ENCODE peak calls at places on chromosomes 3 and 15, in eight cellular contexts. W is lower leg skin, U is esophagus muscularis mucosa, G is heart left ventricle, P is endothelial cell of umbilical vein, J is H1, Z is ovary, I is uterus. O is an unnamed sample.

GRCh38 chr15:34869110-34869509 is 73.8 kb upstream of the ACTC1 start:
- DNase-seq in W (no peak), U (no peak), G (no peak), P (no peak), J (no peak), Z (no peak), I (no peak), O (no peak)

GRCh38 chr3:158640646-158641045 is 3.7 kb upstream of the GFM1 start:
- DNase-seq in W (no peak), U (no peak), G (no peak), P (no peak), J (no peak), Z (no peak), I (no peak), O (no peak)

GRCh38 chr3:149321640-149322039 is 11.8 kb downstream of the TM4SF18 start:
- DNase-seq in W (no peak), U (no peak), G (no peak), P (no peak), J (no peak), Z (no peak), I (no peak), O (no peak)

GRCh38 chr3:100875239-100875638 is 118.0 kb downstream of the ABI3BP start:
- DNase-seq in W (no peak), U (no peak), G (peak; percentile 50), P (peak; percentile 94), J (no peak), Z (peak; percentile 44), I (peak; percentile 41), O (no peak)

GRCh38 chr3:178295257-178295912 is 240.9 kb upstream of the KCNMB2 start:
- DNase-seq in W (no peak), U (no peak), G (no peak), P (no peak), J (no peak), Z (no peak), I (peak; percentile 45), O (no peak)

GRCh38 chr3:101695779-101696372 is 9.4 kb upstream of the RPL24 start:
- DNase-seq in W (no peak), U (no peak), G (no peak), P (peak; percentile 68), J (no peak), Z (no peak), I (no peak), O (no peak)

GRCh38 chr3:41716391-41716910 is 245.5 kb downstream of the ULK4 start:
- DNase-seq in W (no peak), U (no peak), G (no peak), P (peak; percentile 55), J (no peak), Z (no peak), I (no peak), O (no peak)

GRCh38 chr15:29568840-29569532 is 253.3 kb downstream of the TJP1 start:
- DNase-seq in W (no peak), U (peak; percentile 62), G (no peak), P (no peak), J (no peak), Z (no peak), I (no peak), O (no peak)

GRCh38 chr3:132912416-132912753 is 125.8 kb upstream of the TMEM108 start:
- DNase-seq in W (no peak), U (no peak), G (no peak), P (no peak), J (no peak), Z (no peak), I (no peak), O (no peak)

GRCh38 chr15:29770796-29771195 is 51.5 kb downstream of the TJP1 start:
- DNase-seq in W (no peak), U (no peak), G (no peak), P (no peak), J (no peak), Z (no peak), I (no peak), O (no peak)

GRCh38 chr15:31391687-31392671 is 65.3 kb downstream of the KLF13 start:
- DNase-seq in W (peak; percentile 99), U (peak; percentile 96), G (peak; percentile 90), P (peak; percentile 50), J (no peak), Z (peak; percentile 73), I (peak; percentile 80), O (peak; percentile 96)

GRCh38 chr3:177211503-177212277 is 14.4 kb upstream of the TBL1XR1 start:
- DNase-seq in W (no peak), U (no peak), G (no peak), P (no peak), J (no peak), Z (no peak), I (no peak), O (peak; percentile 51)

GRCh38 chr3:75341324-75342067 is 322.6 kb upstream of the FRG2C start:
- DNase-seq in W (peak; percentile 65), U (no peak), G (no peak), P (no peak), J (peak; percentile 15), Z (no peak), I (no peak), O (no peak)

GRCh38 chr3:126446301-126446700 is 29.4 kb downstream of the ZXDC start:
- DNase-seq in W (peak; percentile 76), U (no peak), G (no peak), P (no peak), J (no peak), Z (no peak), I (no peak), O (no peak)

GRCh38 chr3:2268779-2269178 is 170.1 kb downstream of the CNTN4 start:
- DNase-seq in W (no peak), U (no peak), G (no peak), P (no peak), J (no peak), Z (no peak), I (no peak), O (no peak)

GRCh38 chr3:20648294-20648693 is 462.3 kb upstream of the SGO1 start:
- DNase-seq in W (no peak), U (no peak), G (no peak), P (peak; percentile 69), J (no peak), Z (no peak), I (no peak), O (no peak)

GRCh38 chr3:141370065-141370533 is 1.8 kb downstream of the ZBTB38 start:
- DNase-seq in W (no peak), U (no peak), G (peak; percentile 51), P (peak; percentile 94), J (no peak), Z (peak; percentile 58), I (peak; percentile 48), O (peak; percentile 87)

GRCh38 chr3:15632212-15632580 is 30.7 kb downstream of the BTD start:
- DNase-seq in W (no peak), U (no peak), G (no peak), P (no peak), J (no peak), Z (no peak), I (no peak), O (no peak)

GRCh38 chr3:182118081-182118480 is 406.4 kb downstream of the SOX2 start:
- DNase-seq in W (no peak), U (no peak), G (no peak), P (no peak), J (no peak), Z (no peak), I (no peak), O (no peak)

GRCh38 chr3:139389552-139390368 is at the start of gene COPB2:
- DNase-seq in W (peak; percentile 100), U (peak; percentile 100), G (peak; percentile 100), P (peak; percentile 100), J (peak; percentile 96), Z (peak; percentile 100), I (peak; percentile 100), O (peak; percentile 99)
- TF ChIP-seq POLR2A in W (no peak), U (peak; percentile 53), G (peak; percentile 82), P (peak; percentile 73), J (peak; percentile 89), Z (peak; percentile 69), I (peak; percentile 65), O (peak; percentile 87)

DNA sequence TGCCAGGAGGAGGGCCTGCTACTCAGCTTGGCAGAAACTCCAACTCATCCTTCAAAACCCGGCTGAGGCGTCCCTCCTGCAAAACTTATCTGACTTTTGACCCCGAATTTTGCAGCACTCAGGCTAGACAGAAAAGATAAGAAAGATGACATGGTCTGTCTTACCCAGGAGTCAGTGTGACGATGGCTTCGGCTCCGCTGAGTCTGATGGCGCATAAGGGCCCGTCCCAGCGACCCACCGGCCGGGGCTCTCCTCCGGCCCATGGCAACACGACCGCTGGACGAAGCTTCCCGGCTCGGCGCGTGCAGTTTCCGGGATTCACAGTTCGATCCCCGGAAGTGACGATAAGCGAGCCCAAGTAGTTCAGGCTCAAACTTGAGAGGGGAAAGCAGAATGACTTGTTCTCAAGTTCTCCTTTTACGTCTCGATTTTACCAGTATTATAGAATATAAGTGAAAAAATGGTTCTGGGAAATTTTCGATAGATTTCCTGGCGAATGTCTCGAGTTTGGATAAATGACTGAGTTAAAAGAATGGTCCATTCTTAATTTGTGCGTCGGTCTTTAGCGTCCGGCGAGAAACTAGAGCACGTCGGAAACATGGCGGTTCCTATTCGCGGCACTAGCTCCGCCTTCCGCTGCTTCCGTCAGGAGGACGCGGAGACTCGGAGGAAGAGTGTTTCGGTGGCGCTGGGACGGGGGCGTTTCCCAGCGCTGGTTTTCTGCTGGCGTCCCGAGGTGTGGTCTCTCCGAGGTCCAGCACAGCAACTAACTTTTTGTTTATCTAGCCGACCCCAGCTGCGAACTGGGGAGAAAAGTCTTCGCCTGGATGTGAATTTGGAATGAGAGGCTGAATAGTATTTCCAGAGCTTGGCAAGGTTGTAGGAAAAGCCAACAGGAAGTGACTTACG is at the start of gene LSG1:
- DNase-seq in W (peak; percentile 98), U (peak; percentile 98), G (peak; percentile 94), P (peak; percentile 96), J (peak; percentile 75), Z (peak; percentile 89), I (peak; percentile 91), O (peak; percentile 98)
- TF ChIP-seq POLR2A in W (no peak), U (no peak), G (peak; percentile 39), P (peak; percentile 80), J (peak; percentile 69), Z (peak; percentile 47), I (no peak), O (peak; percentile 69)

GRCh38 chr15:42575188-42576039 is at the start of gene STARD9:
- DNase-seq in W (peak; percentile 99), U (peak; percentile 99), G (peak; percentile 98), P (peak; percentile 99), J (peak; percentile 97), Z (peak; percentile 98), I (peak; percentile 99), O (peak; percentile 99)
- TF ChIP-seq POLR2A in W (no peak), U (peak; percentile 36), G (peak; percentile 80), P (peak; percentile 47), J (no peak), Z (peak; percentile 72), I (peak; percentile 66), O (peak; percentile 51)

DNA sequence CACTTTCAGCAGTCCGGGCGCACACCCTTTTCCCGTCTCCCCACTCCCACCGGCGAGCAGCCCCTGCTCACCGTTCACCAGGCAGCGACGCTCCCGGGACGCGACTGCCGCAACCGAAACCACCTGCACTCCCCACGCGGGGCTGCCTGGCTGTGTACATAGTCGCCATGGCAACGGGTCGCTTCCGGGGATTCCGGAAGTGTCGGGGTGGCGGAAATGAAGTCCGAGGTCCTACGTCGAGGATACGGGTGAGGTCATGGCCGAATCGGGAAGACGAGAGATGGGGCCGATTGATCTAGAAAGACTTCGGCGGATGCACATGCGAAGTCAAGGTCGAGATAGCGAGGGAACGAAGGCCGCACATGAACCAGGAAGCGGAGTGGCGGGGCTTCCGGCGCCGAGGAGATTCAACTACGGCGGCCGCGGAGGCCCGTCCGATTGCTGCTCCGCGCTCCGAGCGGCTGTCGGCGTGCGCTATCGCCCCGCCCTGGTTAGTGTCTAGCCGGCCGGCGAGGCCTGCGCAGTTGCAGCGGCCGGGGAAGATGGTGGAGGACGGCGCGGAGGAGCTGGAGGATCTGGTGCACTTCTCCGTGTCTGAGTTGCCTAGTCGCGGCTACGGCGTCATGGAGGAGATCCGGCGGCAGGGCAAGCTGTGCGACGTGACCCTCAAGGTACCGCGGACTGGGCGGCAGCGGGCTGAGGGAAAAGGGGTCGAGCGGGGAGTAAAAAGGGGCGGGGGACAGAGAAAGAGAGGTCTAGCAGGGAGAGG is at the start of the genes KIF9 and KLHL18:
- DNase-seq in W (peak; percentile 98), U (peak; percentile 98), G (peak; percentile 94), P (peak; percentile 91), J (peak; percentile 39), Z (peak; percentile 95), I (peak; percentile 91), O (peak; percentile 98)
- TF ChIP-seq POLR2A in W (no peak), U (no peak), G (peak; percentile 42), P (peak; percentile 91), J (peak; percentile 64), Z (peak; percentile 53), I (no peak), O (peak; percentile 81)